ENCODE peak calls at places on chromosomes 1 and 21, in eight cellular contexts. R is cardiac muscle cell; U is activated CD4-positive, alpha-beta T cell treated with anti-CD3 and anti-CD28 coated beads, Interleukin-2, amount 10 ng/mL, durations not matched to agents 7 days and 5 days; C is activated T-helper 9 cell treated with anti-CD3 and anti-CD28 coated beads, Interleukin-2, amount 50 U/mL, for 16 hours; Q is aorta; N is stimulated activated CD4-positive, alpha-beta T cell treated with anti-CD3 and anti-CD28 coated beads, Interleukin-2, amount 100 ng/mL, for 24 hours; M is non-pigmented ciliary epithelial cell; O is HFFc6. G is an unnamed sample.

GRCh38 chr21:41678944-41679343 is 87.9 kb downstream of the RIPK4 start:
- DNase-seq in R (peak), U (no peak), C (no peak), Q (peak), N (no peak), M (peak), O (peak), G (peak)

GRCh38 chr1:39063191-39063590 is 37.0 kb downstream of the NDUFS5 start:
- DNase-seq in R (no peak), U (no peak), C (no peak), Q (no peak), N (no peak), M (no peak), O (no peak), G (no peak)

GRCh38 chr1:161127649-161128048 is 4.8 kb downstream of the DEDD start:
- DNase-seq in R (no peak), U (no peak), C (no peak), Q (no peak), N (no peak), M (no peak), O (no peak), G (peak)

GRCh38 chr1:111677604-111678003 is 58.0 kb downstream of the RAP1A start:
- DNase-seq in R (no peak), U (no peak), C (no peak), Q (no peak), N (no peak), M (no peak), O (no peak), G (no peak)

GRCh38 chr1:63713627-63714481 is 60.0 kb upstream of the ROR1 start:
- DNase-seq in R (peak), U (no peak), C (no peak), Q (peak), N (no peak), M (peak), O (peak), G (peak)

GRCh38 chr1:233490488-233490887 is 123.4 kb upstream of the KCNK1 start:
- DNase-seq in R (no peak), U (no peak), C (no peak), Q (no peak), N (no peak), M (no peak), O (no peak), G (no peak)

GRCh38 chr1:156806512-156807440 is 9.9 kb downstream of the SH2D2A start:
- DNase-seq in R (peak), U (no peak), C (no peak), Q (no peak), N (no peak), M (no peak), O (no peak), G (no peak)

GRCh38 chr1:51973587-51974474 is 16.7 kb downstream of the RAB3B start:
- DNase-seq in R (no peak), U (no peak), C (no peak), Q (no peak), N (no peak), M (no peak), O (peak), G (peak)

GRCh38 chr1:242546849-242547724 is 22.6 kb upstream of the PLD5 start:
- DNase-seq in R (no peak), U (no peak), C (no peak), Q (no peak), N (no peak), M (no peak), O (no peak), G (no peak)

GRCh38 chr1:198122693-198123092 is 34.1 kb upstream of the NEK7 start:
- DNase-seq in R (peak), U (no peak), C (no peak), Q (no peak), N (no peak), M (no peak), O (no peak), G (no peak)

GRCh38 chr1:58769809-58770345 is 14.0 kb downstream of the JUN start:
- DNase-seq in R (no peak), U (no peak), C (no peak), Q (no peak), N (no peak), M (no peak), O (no peak), G (no peak)

GRCh38 chr1:53328490-53329182 is 766 bp upstream of the LRP8 start:
- DNase-seq in R (no peak), U (peak), C (no peak), Q (peak), N (no peak), M (no peak), O (no peak), G (no peak)

GRCh38 chr1:92973203-92973907 is 12.1 kb upstream of the DIPK1A start:
- DNase-seq in R (no peak), U (no peak), C (no peak), Q (no peak), N (no peak), M (no peak), O (no peak), G (no peak)

GRCh38 chr1:203480525-203481084 is 5.0 kb downstream of the PRELP start:
- DNase-seq in R (peak), U (peak), C (peak), Q (peak), N (peak), M (no peak), O (peak), G (peak)

GRCh38 chr1:178263341-178263740 is 169.4 kb downstream of the RASAL2 start:
- DNase-seq in R (no peak), U (no peak), C (no peak), Q (no peak), N (no peak), M (no peak), O (peak), G (peak)

GRCh38 chr1:3434406-3435110 is 19.9 kb upstream of the ARHGEF16 start:
- DNase-seq in R (no peak), U (no peak), C (no peak), Q (peak), N (no peak), M (no peak), O (no peak), G (no peak)

GRCh38 chr1:77504986-77505385 is 177.5 kb downstream of the ZZZ3 start:
- DNase-seq in R (peak), U (no peak), C (no peak), Q (no peak), N (no peak), M (no peak), O (no peak), G (no peak)

GRCh38 chr1:219639843-219640606 is 27.1 kb upstream of the ZC3H11B start:
- DNase-seq in R (no peak), U (no peak), C (no peak), Q (no peak), N (no peak), M (no peak), O (no peak), G (no peak)

GRCh38 chr21:35720065-35720810 is 340.1 kb downstream of the SETD4 start:
- DNase-seq in R (no peak), U (no peak), C (no peak), Q (no peak), N (no peak), M (no peak), O (no peak), G (no peak)

GRCh38 chr1:209825591-209826433 is 2.0 kb upstream of the UTP25 start:
- DNase-seq in R (no peak), U (no peak), C (no peak), Q (no peak), N (no peak), M (no peak), O (no peak), G (no peak)

GRCh38 chr1:165631403-165632151 is 543 bp downstream of the MGST3 start:
- DNase-seq in R (peak), U (peak), C (peak), Q (peak), N (peak), M (peak), O (peak), G (peak)

GRCh38 chr1:231396643-231397042 is 25.4 kb downstream of the EGLN1 start:
- DNase-seq in R (no peak), U (no peak), C (no peak), Q (no peak), N (no peak), M (no peak), O (no peak), G (no peak)

GRCh38 chr1:43600033-43601020 is 49.6 kb upstream of the KDM4A start:
- DNase-seq in R (no peak), U (no peak), C (no peak), Q (no peak), N (no peak), M (no peak), O (no peak), G (no peak)

GRCh38 chr1:185693654-185694053 is 40.5 kb upstream of the HMCN1 start:
- DNase-seq in R (no peak), U (no peak), C (no peak), Q (no peak), N (peak), M (no peak), O (no peak), G (peak)

GRCh38 chr21:32070693-32071330 is 198.0 kb downstream of the HUNK start:
- DNase-seq in R (no peak), U (no peak), C (no peak), Q (no peak), N (no peak), M (no peak), O (no peak), G (no peak)

GRCh38 chr21:31173881-31174555 is 135.7 kb upstream of the KRTAP19-8 start:
- DNase-seq in R (peak), U (peak), C (peak), Q (peak), N (peak), M (no peak), O (no peak), G (no peak)

GRCh38 chr1:29254346-29254745 is 18.0 kb downstream of the PTPRU start:
- DNase-seq in R (no peak), U (no peak), C (no peak), Q (no peak), N (no peak), M (no peak), O (no peak), G (no peak)

GRCh38 chr1:163187849-163188248 is 14.9 kb downstream of the RGS5 start:
- DNase-seq in R (no peak), U (no peak), C (no peak), Q (no peak), N (no peak), M (no peak), O (no peak), G (no peak)

GRCh38 chr1:1428174-1428573 is 7.1 kb upstream of the ANKRD65 start:
- DNase-seq in R (no peak), U (no peak), C (no peak), Q (peak), N (no peak), M (no peak), O (no peak), G (no peak)

GRCh38 chr1:181469829-181470228 is 13.5 kb upstream of the CACNA1E start:
- DNase-seq in R (peak), U (no peak), C (no peak), Q (no peak), N (no peak), M (peak), O (peak), G (no peak)

GRCh38 chr1:9009438-9010366 is 16.5 kb downstream of the SLC2A7 start:
- DNase-seq in R (peak), U (peak), C (no peak), Q (no peak), N (no peak), M (no peak), O (no peak), G (peak)

GRCh38 chr1:226790545-226791181 is 51.6 kb upstream of the ITPKB start:
- DNase-seq in R (no peak), U (no peak), C (no peak), Q (no peak), N (no peak), M (no peak), O (no peak), G (no peak)

GRCh38 chr1:17667641-17668040 is 87.5 kb upstream of the ACTL8 start:
- DNase-seq in R (no peak), U (no peak), C (no peak), Q (no peak), N (no peak), M (no peak), O (no peak), G (no peak)

GRCh38 chr21:36859744-36860501 is 106.5 kb downstream of the HLCS start:
- DNase-seq in R (peak), U (peak), C (no peak), Q (peak), N (peak), M (no peak), O (peak), G (peak)

GRCh38 chr1:39158330-39159086 is 46.0 kb upstream of the MACF1 start:
- DNase-seq in R (peak), U (no peak), C (no peak), Q (no peak), N (no peak), M (no peak), O (no peak), G (peak)

GRCh38 chr1:15765495-15766194 is 7.0 kb downstream of the FBLIM1 start:
- DNase-seq in R (peak), U (no peak), C (no peak), Q (peak), N (no peak), M (no peak), O (no peak), G (no peak)

GRCh38 chr1:234934611-234935033 is 194.0 kb downstream of the TOMM20 start:
- DNase-seq in R (peak), U (no peak), C (no peak), Q (no peak), N (no peak), M (peak), O (peak), G (no peak)

GRCh38 chr1:221839321-221839720 is 97.4 kb upstream of the DUSP10 start:
- DNase-seq in R (no peak), U (no peak), C (no peak), Q (no peak), N (no peak), M (no peak), O (no peak), G (no peak)

GRCh38 chr1:173554089-173554488 is 48.8 kb downstream of the SLC9C2 start:
- DNase-seq in R (no peak), U (no peak), C (no peak), Q (no peak), N (no peak), M (no peak), O (no peak), G (no peak)

G was measured in SJCRH30.